ENCODE peak calls at places on chromosomes 3 and 15, in eight cellular contexts. One of them, this sample, is unnamed.

GRCh38 chr15:59656935-59657634 is at the start of gene GTF2A2:
- DNase-seq in IMR-90: peak; percentile 92
- DNase-seq in fibroblast of lung: peak; percentile 94
- DNase-seq in GM23338: peak; percentile 98
- DNase-seq in HCT116: peak; percentile 81
- DNase-seq in GM23248: peak; percentile 98
- DNase-seq in hepatocyte: peak; percentile 97
- DNase-seq in neural progenitor cell: peak; percentile 97
- DNase-seq in this sample: peak; percentile 95

GRCh38 chr15:89057506-89058133 is 30.6 kb upstream of the ABHD2 start:
- DNase-seq in IMR-90: peak; percentile 70
- DNase-seq in fibroblast of lung: peak; percentile 55
- DNase-seq in GM23338: peak; percentile 86
- DNase-seq in HCT116: peak; percentile 45
- DNase-seq in GM23248: peak; percentile 85
- DNase-seq in hepatocyte: peak; percentile 80
- DNase-seq in neural progenitor cell: peak; percentile 82
- DNase-seq in this sample: peak; percentile 77

GRCh38 chr15:69478259-69478687 is 25.7 kb downstream of the RPLP1 start:
- DNase-seq in IMR-90: peak; percentile 44
- DNase-seq in fibroblast of lung: peak; percentile 49
- DNase-seq in GM23338: peak; percentile 90
- DNase-seq in HCT116: peak; percentile 37
- DNase-seq in GM23248: peak; percentile 50
- DNase-seq in hepatocyte: peak; percentile 85
- DNase-seq in neural progenitor cell: peak; percentile 88
- DNase-seq in this sample: peak; percentile 86

GRCh38 chr15:28107111-28107893 is 8.2 kb upstream of the OCA2 start:
- DNase-seq in IMR-90: no peak
- DNase-seq in fibroblast of lung: peak; percentile 47
- DNase-seq in GM23338: peak; percentile 63
- DNase-seq in HCT116: no peak
- DNase-seq in GM23248: peak; percentile 48
- DNase-seq in hepatocyte: no peak
- DNase-seq in neural progenitor cell: peak; percentile 66
- DNase-seq in this sample: peak; percentile 86

GRCh38 chr3:14634763-14635400 is 16.7 kb upstream of the CCDC174 start:
- DNase-seq in IMR-90: peak; percentile 76
- DNase-seq in fibroblast of lung: peak; percentile 49
- DNase-seq in GM23338: no peak
- DNase-seq in HCT116: no peak
- DNase-seq in GM23248: peak; percentile 78
- DNase-seq in hepatocyte: no peak
- DNase-seq in neural progenitor cell: no peak
- DNase-seq in this sample: no peak

GRCh38 chr3:52763466-52763865 is 7.3 kb downstream of the NEK4 start:
- DNase-seq in IMR-90: no peak
- DNase-seq in fibroblast of lung: no peak
- DNase-seq in GM23338: no peak
- DNase-seq in HCT116: no peak
- DNase-seq in GM23248: peak; percentile 32
- DNase-seq in hepatocyte: no peak
- DNase-seq in neural progenitor cell: no peak
- DNase-seq in this sample: no peak

GRCh38 chr3:24522155-24522579 is 27.5 kb upstream of the THRB start:
- DNase-seq in IMR-90: no peak
- DNase-seq in fibroblast of lung: no peak
- DNase-seq in GM23338: peak; percentile 50
- DNase-seq in HCT116: no peak
- DNase-seq in GM23248: no peak
- DNase-seq in hepatocyte: peak; percentile 49
- DNase-seq in neural progenitor cell: peak; percentile 56
- DNase-seq in this sample: no peak

GRCh38 chr3:121724130-121724529 is 25.4 kb downstream of the GOLGB1 start:
- DNase-seq in IMR-90: no peak
- DNase-seq in fibroblast of lung: no peak
- DNase-seq in GM23338: no peak
- DNase-seq in HCT116: no peak
- DNase-seq in GM23248: no peak
- DNase-seq in hepatocyte: no peak
- DNase-seq in neural progenitor cell: no peak
- DNase-seq in this sample: no peak

GRCh38 chr15:69185706-69186105 is 25.3 kb downstream of the GLCE start:
- DNase-seq in IMR-90: no peak
- DNase-seq in fibroblast of lung: no peak
- DNase-seq in GM23338: no peak
- DNase-seq in HCT116: no peak
- DNase-seq in GM23248: no peak
- DNase-seq in hepatocyte: no peak
- DNase-seq in neural progenitor cell: no peak
- DNase-seq in this sample: no peak

GRCh38 chr15:85005744-85006143 is 24.1 kb downstream of the PDE8A start:
- DNase-seq in IMR-90: no peak
- DNase-seq in fibroblast of lung: no peak
- DNase-seq in GM23338: no peak
- DNase-seq in HCT116: no peak
- DNase-seq in GM23248: no peak
- DNase-seq in hepatocyte: no peak
- DNase-seq in neural progenitor cell: no peak
- DNase-seq in this sample: no peak

GRCh38 chr3:88030200-88030599 is 28.6 kb downstream of the CGGBP1 start:
- DNase-seq in IMR-90: no peak
- DNase-seq in fibroblast of lung: no peak
- DNase-seq in GM23338: no peak
- DNase-seq in HCT116: no peak
- DNase-seq in GM23248: peak; percentile 17
- DNase-seq in hepatocyte: no peak
- DNase-seq in neural progenitor cell: no peak
- DNase-seq in this sample: no peak

GRCh38 chr15:39115379-39116057 is 465.4 kb upstream of the THBS1 start:
- DNase-seq in IMR-90: no peak
- DNase-seq in fibroblast of lung: no peak
- DNase-seq in GM23338: no peak
- DNase-seq in HCT116: no peak
- DNase-seq in GM23248: peak; percentile 73
- DNase-seq in hepatocyte: no peak
- DNase-seq in neural progenitor cell: no peak
- DNase-seq in this sample: peak; percentile 39

GRCh38 chr3:105866656-105867653 is 1.9 kb downstream of the CBLB start:
- DNase-seq in IMR-90: peak; percentile 40
- DNase-seq in fibroblast of lung: peak; percentile 61
- DNase-seq in GM23338: peak; percentile 9
- DNase-seq in HCT116: no peak
- DNase-seq in GM23248: peak; percentile 72
- DNase-seq in hepatocyte: no peak
- DNase-seq in neural progenitor cell: peak; percentile 7
- DNase-seq in this sample: no peak

DNA sequence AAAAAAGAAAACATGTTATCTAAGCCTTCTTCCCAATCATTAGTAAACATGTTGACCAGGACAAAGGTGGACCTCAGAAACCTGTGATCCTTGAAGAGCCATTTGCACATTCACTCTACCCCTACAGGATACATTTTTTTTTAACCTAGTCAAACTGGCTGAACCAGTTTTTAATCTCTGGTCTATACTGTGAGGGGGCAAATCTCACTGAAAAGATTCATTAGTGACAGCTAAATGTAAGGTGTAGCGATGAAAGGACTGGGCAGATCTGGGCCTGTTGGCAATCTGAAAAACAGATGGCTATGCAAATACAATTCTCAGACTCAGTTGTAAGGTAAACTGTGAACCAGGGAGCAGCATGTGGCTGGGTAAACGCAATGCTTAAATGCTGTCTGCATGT is 75.6 kb upstream of the SNTN start:
- DNase-seq in IMR-90: no peak
- DNase-seq in fibroblast of lung: no peak
- DNase-seq in GM23338: peak; percentile 67
- DNase-seq in HCT116: no peak
- DNase-seq in GM23248: no peak
- DNase-seq in hepatocyte: peak; percentile 54
- DNase-seq in neural progenitor cell: no peak
- DNase-seq in this sample: no peak
- H3K4me2 ChIP-seq in IMR-90: no peak overlapping the region
- H3K4me2 ChIP-seq in fibroblast of lung: no peak overlapping the region
- H3K4me2 ChIP-seq in GM23338: peak overlapping the region; percentile 50
- H3K4me2 ChIP-seq in HCT116: no peak overlapping the region
- H3K4me2 ChIP-seq in GM23248: no peak overlapping the region
- H3K4me2 ChIP-seq in hepatocyte: peak overlapping the region; percentile 54
- H3K4me2 ChIP-seq in neural progenitor cell: no peak overlapping the region
- H3K4me2 ChIP-seq in this sample: no peak overlapping the region

GRCh38 chr3:156664285-156665178 is 9.9 kb upstream of the TIPARP start:
- DNase-seq in IMR-90: no peak
- DNase-seq in fibroblast of lung: no peak
- DNase-seq in GM23338: no peak
- DNase-seq in HCT116: no peak
- DNase-seq in GM23248: no peak
- DNase-seq in hepatocyte: no peak
- DNase-seq in neural progenitor cell: no peak
- DNase-seq in this sample: no peak

GRCh38 chr3:156668073-156668763 is 6.2 kb upstream of the TIPARP start:
- DNase-seq in IMR-90: peak; percentile 60
- DNase-seq in fibroblast of lung: peak; percentile 38
- DNase-seq in GM23338: peak; percentile 23
- DNase-seq in HCT116: no peak
- DNase-seq in GM23248: peak; percentile 62
- DNase-seq in hepatocyte: no peak
- DNase-seq in neural progenitor cell: no peak
- DNase-seq in this sample: no peak

GRCh38 chr3:156661158-156661557 is 13.2 kb upstream of the TIPARP start:
- DNase-seq in IMR-90: no peak
- DNase-seq in fibroblast of lung: no peak
- DNase-seq in GM23338: no peak
- DNase-seq in HCT116: no peak
- DNase-seq in GM23248: no peak
- DNase-seq in hepatocyte: no peak
- DNase-seq in neural progenitor cell: no peak
- DNase-seq in this sample: no peak

GRCh38 chr3:156666073-156666472 is 8.3 kb upstream of the TIPARP start:
- DNase-seq in IMR-90: no peak
- DNase-seq in fibroblast of lung: no peak
- DNase-seq in GM23338: no peak
- DNase-seq in HCT116: no peak
- DNase-seq in GM23248: no peak
- DNase-seq in hepatocyte: no peak
- DNase-seq in neural progenitor cell: no peak
- DNase-seq in this sample: no peak

GRCh38 chr3:156665296-156665695 is 9.1 kb upstream of the TIPARP start:
- DNase-seq in IMR-90: peak; percentile 91
- DNase-seq in fibroblast of lung: peak; percentile 42
- DNase-seq in GM23338: no peak
- DNase-seq in HCT116: no peak
- DNase-seq in GM23248: peak; percentile 54
- DNase-seq in hepatocyte: no peak
- DNase-seq in neural progenitor cell: no peak
- DNase-seq in this sample: no peak
- H2AFZ ChIP-seq in IMR-90: no peak overlapping the region
- H2AFZ ChIP-seq in fibroblast of lung: no peak overlapping the region
- H2AFZ ChIP-seq in GM23338: no peak overlapping the region
- H2AFZ ChIP-seq in HCT116: no peak overlapping the region
- H2AFZ ChIP-seq in GM23248: no peak overlapping the region
- H2AFZ ChIP-seq in hepatocyte: no peak overlapping the region
- H2AFZ ChIP-seq in neural progenitor cell: no peak overlapping the region
- H2AFZ ChIP-seq in this sample: no peak overlapping the region

GRCh38 chr3:42176635-42177034 is 85.5 kb downstream of the TRAK1 start:
- DNase-seq in IMR-90: no peak
- DNase-seq in fibroblast of lung: no peak
- DNase-seq in GM23338: no peak
- DNase-seq in HCT116: no peak
- DNase-seq in GM23248: no peak
- DNase-seq in hepatocyte: no peak
- DNase-seq in neural progenitor cell: no peak
- DNase-seq in this sample: no peak

GRCh38 chr3:42177801-42178150 is 86.6 kb downstream of the TRAK1 start:
- DNase-seq in IMR-90: no peak
- DNase-seq in fibroblast of lung: no peak
- DNase-seq in GM23338: no peak
- DNase-seq in HCT116: no peak
- DNase-seq in GM23248: no peak
- DNase-seq in hepatocyte: no peak
- DNase-seq in neural progenitor cell: no peak
- DNase-seq in this sample: no peak

GRCh38 chr3:42175841-42176240 is 84.7 kb downstream of the TRAK1 start:
- DNase-seq in IMR-90: no peak
- DNase-seq in fibroblast of lung: no peak
- DNase-seq in GM23338: no peak
- DNase-seq in HCT116: no peak
- DNase-seq in GM23248: no peak
- DNase-seq in hepatocyte: no peak
- DNase-seq in neural progenitor cell: peak; percentile 10
- DNase-seq in this sample: no peak

GRCh38 chr3:42179110-42179725 is 86.8 kb downstream of the CCK start:
- DNase-seq in IMR-90: peak; percentile 93
- DNase-seq in fibroblast of lung: peak; percentile 95
- DNase-seq in GM23338: peak; percentile 70
- DNase-seq in HCT116: peak; percentile 85
- DNase-seq in GM23248: peak; percentile 95
- DNase-seq in hepatocyte: peak; percentile 83
- DNase-seq in neural progenitor cell: peak; percentile 41
- DNase-seq in this sample: peak; percentile 92

GRCh38 chr3:42177068-42177800 is 86.1 kb downstream of the TRAK1 start:
- DNase-seq in IMR-90: no peak
- DNase-seq in fibroblast of lung: no peak
- DNase-seq in GM23338: no peak
- DNase-seq in HCT116: no peak
- DNase-seq in GM23248: no peak
- DNase-seq in hepatocyte: no peak
- DNase-seq in neural progenitor cell: no peak
- DNase-seq in this sample: no peak
- H3K4me2 ChIP-seq in IMR-90: no peak overlapping the region
- H3K4me2 ChIP-seq in fibroblast of lung: no peak overlapping the region
- H3K4me2 ChIP-seq in GM23338: no peak overlapping the region
- H3K4me2 ChIP-seq in HCT116: no peak overlapping the region
- H3K4me2 ChIP-seq in GM23248: no peak overlapping the region
- H3K4me2 ChIP-seq in hepatocyte: no peak overlapping the region
- H3K4me2 ChIP-seq in neural progenitor cell: no peak overlapping the region
- H3K4me2 ChIP-seq in this sample: no peak overlapping the region

GRCh38 chr3:81788044-81788443 is 26.6 kb upstream of the GBE1 start:
- DNase-seq in IMR-90: no peak
- DNase-seq in fibroblast of lung: no peak
- DNase-seq in GM23338: no peak
- DNase-seq in HCT116: no peak
- DNase-seq in GM23248: no peak
- DNase-seq in hepatocyte: no peak
- DNase-seq in neural progenitor cell: no peak
- DNase-seq in this sample: no peak

GRCh38 chr3:81789686-81790085 is 28.2 kb upstream of the GBE1 start:
- DNase-seq in IMR-90: no peak
- DNase-seq in fibroblast of lung: no peak
- DNase-seq in GM23338: no peak
- DNase-seq in HCT116: no peak
- DNase-seq in GM23248: no peak
- DNase-seq in hepatocyte: no peak
- DNase-seq in neural progenitor cell: no peak
- DNase-seq in this sample: no peak

GRCh38 chr3:81793410-81793809 is 32.0 kb upstream of the GBE1 start:
- DNase-seq in IMR-90: no peak
- DNase-seq in fibroblast of lung: no peak
- DNase-seq in GM23338: no peak
- DNase-seq in HCT116: no peak
- DNase-seq in GM23248: no peak
- DNase-seq in hepatocyte: no peak
- DNase-seq in neural progenitor cell: no peak
- DNase-seq in this sample: no peak

GRCh38 chr3:81790117-81790516 is 28.7 kb upstream of the GBE1 start:
- DNase-seq in IMR-90: no peak
- DNase-seq in fibroblast of lung: peak; percentile 9
- DNase-seq in GM23338: no peak
- DNase-seq in HCT116: no peak
- DNase-seq in GM23248: no peak
- DNase-seq in hepatocyte: no peak
- DNase-seq in neural progenitor cell: peak; percentile 59
- DNase-seq in this sample: no peak

GRCh38 chr3:81788650-81789049 is 27.2 kb upstream of the GBE1 start:
- DNase-seq in IMR-90: no peak
- DNase-seq in fibroblast of lung: no peak
- DNase-seq in GM23338: no peak
- DNase-seq in HCT116: no peak
- DNase-seq in GM23248: no peak
- DNase-seq in hepatocyte: no peak
- DNase-seq in neural progenitor cell: no peak
- DNase-seq in this sample: no peak
- H2AFZ ChIP-seq in IMR-90: no peak overlapping the region
- H2AFZ ChIP-seq in fibroblast of lung: no peak overlapping the region
- H2AFZ ChIP-seq in GM23338: no peak overlapping the region
- H2AFZ ChIP-seq in HCT116: no peak overlapping the region
- H2AFZ ChIP-seq in GM23248: no peak overlapping the region
- H2AFZ ChIP-seq in hepatocyte: no peak overlapping the region
- H2AFZ ChIP-seq in neural progenitor cell: no peak overlapping the region
- H2AFZ ChIP-seq in this sample: no peak overlapping the region

This sample was measured in osteoblast.